ENCODE peak calls at places on chromosomes 4 and X, in five cellular contexts. F, L, R, G and P are unnamed samples.

GRCh38 chrX:110087485-110088356 is 84.8 kb downstream of the TMEM164 start:
- DNase-seq in G (no peak), R (peak), L (no peak), F (peak), P (no peak)

GRCh38 chr4:186227221-186227620 is at the start of gene KLKB1:
- DNase-seq in L (no peak), G (no peak), F (no peak), R (peak), P (no peak)

GRCh38 chrX:25277574-25277973 is 261.8 kb upstream of the ARX start:
- DNase-seq in F (no peak), G (no peak), R (no peak), L (no peak), P (no peak)

GRCh38 chr4:150310159-150310895 is 232.1 kb downstream of the DCLK2 start:
- DNase-seq in L (no peak), G (no peak), R (peak), F (peak), P (no peak)

GRCh38 chr4:139301821-139302611 is at the start of gene NDUFC1:
- DNase-seq in G (peak), R (peak), F (no peak), L (peak), P (no peak)

GRCh38 chr4:138927065-138927464 is 88.5 kb upstream of the NOCT start:
- DNase-seq in G (no peak), R (no peak), L (no peak), F (no peak), P (no peak)

GRCh38 chr4:158722291-158722916 is 792 bp downstream of the PPID start:
- DNase-seq in L (peak), R (peak), F (no peak), G (no peak), P (no peak)

GRCh38 chr4:113435893-113436292 is 325.6 kb downstream of the CAMK2D start:
- DNase-seq in F (no peak), R (peak), L (no peak), G (peak), P (no peak)

GRCh38 chr4:38387348-38387747 is 276.7 kb upstream of the KLF3 start:
- DNase-seq in F (no peak), G (peak), R (peak), L (no peak), P (no peak)